ENCODE peak calls at places on chromosome 6, in six cellular contexts. W is pancreas, K is suprapubic skin, E is psoas muscle, X is neuronal stem cell, N is A549. Z is an unnamed sample.

GRCh38 chr6:101117397-101118185 is 236.5 kb upstream of the ASCC3 start:
- DNase-seq in X (no peak), E (no peak), N (peak; percentile 4), W (peak; percentile 48), K (no peak), Z (no peak)

GRCh38 chr6:40973304-40973703 is 65.7 kb downstream of the UNC5CL start:
- DNase-seq in K (no peak), N (no peak), E (no peak), W (no peak), X (no peak), Z (no peak)

GRCh38 chr6:145214570-145214969 is 520.8 kb downstream of the EPM2A start:
- DNase-seq in X (peak; percentile 8), W (no peak), N (peak; percentile 13), E (no peak), K (no peak), Z (no peak)

GRCh38 chr6:160137989-160138835 is 16.6 kb downstream of the SLC22A1 start:
- DNase-seq in E (no peak), N (peak; percentile 65), X (peak; percentile 31), W (peak; percentile 78), K (no peak), Z (peak; percentile 49)

GRCh38 chr6:13453771-13454251 is 33.6 kb downstream of the GFOD1 start:
- DNase-seq in W (no peak), N (peak; percentile 46), E (no peak), K (no peak), X (no peak), Z (no peak)

GRCh38 chr6:73054958-73055357 is 170.3 kb downstream of the KHDC1L start:
- DNase-seq in N (no peak), K (no peak), E (no peak), X (no peak), W (no peak), Z (no peak)

GRCh38 chr6:166705070-166705469 is 78.0 kb upstream of the RPS6KA2 start:
- DNase-seq in W (peak; percentile 72), E (no peak), K (no peak), X (no peak), N (no peak), Z (no peak)

GRCh38 chr6:132907915-132908314 is 93.5 kb downstream of the RPS12 start:
- DNase-seq in W (no peak), K (no peak), X (no peak), E (no peak), N (no peak), Z (no peak)

GRCh38 chr6:167706313-167707109 is 120.2 kb upstream of the AFDN start:
- DNase-seq in W (no peak), X (no peak), K (no peak), N (no peak), E (no peak), Z (no peak)

DNA sequence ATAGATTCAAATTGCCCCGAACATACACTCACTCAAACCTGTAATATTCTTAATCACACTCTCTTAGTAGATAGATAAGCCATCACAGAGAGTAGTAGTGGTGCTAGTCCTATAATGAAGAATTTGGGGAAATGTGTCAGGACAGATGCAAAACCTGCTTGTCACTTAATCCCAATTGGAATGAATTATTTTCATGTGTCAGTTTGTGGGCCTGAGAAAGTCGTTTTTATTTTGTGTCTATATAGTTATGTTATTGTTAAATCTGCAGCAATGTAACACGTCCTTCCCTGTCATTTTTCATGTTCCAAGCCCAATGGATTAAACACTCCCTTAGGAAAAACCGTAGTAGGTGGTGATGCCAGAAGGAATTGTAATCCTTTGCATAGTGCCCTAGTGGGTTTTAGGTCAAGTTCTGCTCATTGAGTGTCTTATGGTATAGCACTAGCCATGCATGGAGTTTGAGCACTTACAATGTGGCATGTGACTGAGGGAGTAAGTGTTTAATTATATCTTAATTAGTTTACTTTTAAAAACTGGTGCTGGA is 106.0 kb upstream of the PRSS16 start:
- DNase-seq in K (no peak), E (no peak), X (no peak), W (no peak), N (no peak), Z (no peak)
- H3K4me1 ChIP-seq in K (peaks cover 30% of the 10 kb centered on the region), E (no peaks in the 10 kb centered on the region), X (peaks cover 22% of the 10 kb centered on the region), W (peaks cover 8% of the 10 kb centered on the region), N (peaks cover 54% of the 10 kb centered on the region), Z (no peaks in the 10 kb centered on the region)

GRCh38 chr6:128713461-128713860 is 169.5 kb upstream of the LAMA2 start:
- DNase-seq in N (no peak), K (no peak), X (no peak), W (no peak), E (no peak), Z (no peak)

GRCh38 chr6:128710305-128710704 is 172.6 kb upstream of the LAMA2 start:
- DNase-seq in N (no peak), E (no peak), W (no peak), X (no peak), K (no peak), Z (no peak)

GRCh38 chr6:128711149-128711548 is 171.8 kb upstream of the LAMA2 start:
- DNase-seq in E (no peak), X (no peak), W (no peak), N (no peak), K (no peak), Z (no peak)

GRCh38 chr6:128712898-128713297 is 170.0 kb upstream of the LAMA2 start:
- DNase-seq in K (no peak), E (no peak), X (no peak), N (no peak), W (no peak), Z (no peak)
- H3K4me3 ChIP-seq in K (no peak overlapping the region), E (no peak overlapping the region), X (no peak overlapping the region), N (no peak overlapping the region), W (no peak overlapping the region), Z (no peak overlapping the region)

GRCh38 chr6:116012966-116013365 is 47.7 kb downstream of the FRK start:
- DNase-seq in K (no peak), N (no peak), E (no peak), X (no peak), W (no peak), Z (no peak)
- H3K4me1 ChIP-seq in K (peaks cover 32% of the 10 kb centered on the region), N (peaks cover 97% of the 10 kb centered on the region), E (no peaks in the 10 kb centered on the region), X (no peaks in the 10 kb centered on the region), W (peaks cover 50% of the 10 kb centered on the region), Z (peaks cover 28% of the 10 kb centered on the region)

GRCh38 chr6:89483111-89483720 is 50.3 kb downstream of the ANKRD6 start:
- DNase-seq in K (no peak), N (no peak), E (no peak), W (no peak), X (no peak), Z (peak; percentile 34)
- H3K4me3 ChIP-seq in K (no peak overlapping the region), N (no peak overlapping the region), E (no peak overlapping the region), W (no peak overlapping the region), X (peak overlapping the region; percentile 5), Z (no peak overlapping the region)

DNA sequence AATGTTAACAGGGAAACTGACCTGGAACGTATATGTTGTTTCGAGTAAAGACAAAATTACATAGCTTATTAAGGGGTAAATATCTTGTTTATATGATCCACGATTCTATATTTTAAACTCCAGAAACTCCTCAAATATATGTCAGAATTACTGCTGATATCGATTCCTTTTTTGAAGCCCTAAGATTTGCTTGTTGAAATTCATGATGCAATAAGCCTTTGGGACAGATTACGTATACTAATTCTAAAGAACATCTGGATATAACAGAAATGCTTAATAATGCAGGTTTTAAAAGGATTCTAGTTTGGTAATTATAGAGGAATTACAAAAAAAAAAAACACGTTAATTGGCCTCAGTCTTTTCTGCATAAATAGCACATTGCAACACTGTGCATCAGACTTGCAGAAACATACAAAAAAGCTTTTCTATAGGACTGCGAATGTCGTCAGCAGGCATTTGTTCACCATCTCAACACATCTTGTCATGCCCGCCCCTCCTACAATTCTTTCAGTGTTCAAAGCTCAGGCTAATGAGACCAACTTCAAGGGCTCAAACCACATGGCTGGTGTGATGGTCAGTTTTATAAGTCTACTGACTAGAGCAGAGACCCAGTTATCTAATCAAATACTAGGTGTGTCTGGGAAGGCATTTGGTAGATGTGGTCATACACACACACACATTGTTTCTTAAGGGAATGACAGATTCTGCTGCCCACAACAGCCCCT is 74.9 kb downstream of the AGPAT4 start:
- DNase-seq in K (no peak), N (no peak), W (no peak), X (no peak), E (no peak), Z (no peak)
- H3K4me1 ChIP-seq in K (no peaks in the 10 kb centered on the region), N (no peaks in the 10 kb centered on the region), W (no peaks in the 10 kb centered on the region), X (no peaks in the 10 kb centered on the region), E (no peaks in the 10 kb centered on the region), Z (no peaks in the 10 kb centered on the region)

GRCh38 chr6:68575765-68576439 is 59.2 kb upstream of the ADGRB3 start:
- DNase-seq in N (peak; percentile 2), K (no peak), E (no peak), W (peak; percentile 55), X (no peak), Z (no peak)

GRCh38 chr6:68572525-68572924 is 62.6 kb upstream of the ADGRB3 start:
- DNase-seq in E (no peak), W (no peak), N (peak; percentile 47), X (no peak), K (no peak), Z (no peak)

DNA sequence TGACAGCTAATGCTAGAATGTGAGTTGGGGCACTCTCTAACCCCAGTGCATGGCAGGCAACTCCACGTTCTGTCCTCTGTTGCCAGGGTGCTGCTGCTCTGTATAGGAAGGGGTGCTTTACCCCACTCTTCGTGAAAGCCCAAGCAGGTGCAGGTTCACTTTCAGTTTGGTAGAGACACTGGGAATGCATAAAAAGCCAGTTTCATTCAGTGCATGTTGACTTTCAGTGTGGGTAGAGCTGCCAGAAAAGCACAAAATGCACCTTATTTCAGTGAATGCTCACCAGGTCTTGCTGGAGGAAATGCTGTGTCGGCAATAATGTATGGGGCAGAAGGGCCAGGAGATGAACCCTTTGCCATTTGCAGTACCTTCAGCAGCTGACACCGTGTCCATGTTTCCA is 62.1 kb upstream of the ADGRB3 start:
- DNase-seq in X (no peak), N (no peak), W (no peak), E (no peak), K (no peak), Z (no peak)
- H3K4me3 ChIP-seq in X (no peak overlapping the region), N (no peak overlapping the region), W (no peak overlapping the region), E (no peak overlapping the region), K (no peak overlapping the region), Z (no peak overlapping the region)

GRCh38 chr6:11830520-11830919 is 51.9 kb upstream of the ADTRP start:
- DNase-seq in N (no peak), W (no peak), K (no peak), X (no peak), E (no peak), Z (no peak)

GRCh38 chr6:11830105-11830504 is 51.5 kb upstream of the ADTRP start:
- DNase-seq in W (no peak), E (no peak), N (no peak), K (no peak), X (no peak), Z (no peak)

GRCh38 chr6:11833626-11834592 is 55.3 kb upstream of the ADTRP start:
- DNase-seq in E (no peak), X (no peak), W (no peak), K (no peak), N (no peak), Z (peak; percentile 60)

GRCh38 chr6:11828185-11828897 is 49.7 kb upstream of the ADTRP start:
- DNase-seq in K (no peak), X (no peak), N (no peak), W (no peak), E (no peak), Z (no peak)

DNA sequence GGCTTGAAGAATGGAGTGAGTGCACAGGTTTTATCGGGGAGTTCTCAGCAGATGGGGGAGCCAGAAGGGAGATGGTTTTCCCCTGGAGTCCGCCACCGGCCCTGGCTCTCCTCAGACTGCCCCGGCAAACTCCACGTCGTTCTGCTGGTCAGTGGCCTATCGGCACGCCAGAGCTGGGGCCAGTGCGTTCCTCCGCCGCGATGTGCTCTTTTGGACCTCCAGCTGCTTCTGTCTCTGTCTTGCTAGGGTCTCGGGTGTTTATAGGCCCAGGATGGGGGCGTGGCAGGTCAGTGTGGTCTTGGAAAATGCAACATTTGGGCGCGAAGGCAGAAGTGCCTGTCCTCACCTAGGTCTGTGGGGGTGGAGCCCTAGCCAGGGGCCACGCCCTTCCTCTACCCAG is 53.0 kb upstream of the ADTRP start:
- DNase-seq in X (no peak), E (no peak), W (no peak), N (no peak), K (no peak), Z (no peak)
- H3K4me1 ChIP-seq in X (no peaks in the 10 kb centered on the region), E (peaks cover 5% of the 10 kb centered on the region), W (peaks cover 26% of the 10 kb centered on the region), N (no peaks in the 10 kb centered on the region), K (peaks cover 13% of the 10 kb centered on the region), Z (no peaks in the 10 kb centered on the region)